ENCODE peak calls at places on chromosome 20, in seven cellular contexts. V is IMR-90; T is A549; K is CD8-positive, alpha-beta T cell; D is effector memory CD4-positive, alpha-beta T cell; M is GM23248; U is fibroblast of lung. H is an unnamed sample.

GRCh38 chr20:61940491-61940890 is 125.2 kb downstream of the TAF4 start:
- DNase-seq in V (no peak), T (no peak), K (no peak), D (no peak), M (no peak), U (no peak), H (no peak)

GRCh38 chr20:17026346-17026745 is 200.5 kb upstream of the PCSK2 start:
- DNase-seq in V (peak; percentile 43), T (no peak), K (no peak), D (no peak), M (peak; percentile 33), U (no peak), H (no peak)

GRCh38 chr20:46139908-46140482 is 21.9 kb downstream of the CD40 start:
- DNase-seq in V (no peak), T (no peak), K (no peak), D (no peak), M (no peak), U (no peak), H (no peak)

GRCh38 chr20:49630396-49630951 is 62.5 kb upstream of the PTGIS start:
- DNase-seq in V (no peak), T (no peak), K (no peak), D (no peak), M (no peak), U (no peak), H (no peak)

GRCh38 chr20:62900692-62901584 is 25.4 kb downstream of the DIDO1 start:
- DNase-seq in V (no peak), T (peak; percentile 49), K (no peak), D (no peak), M (peak; percentile 30), U (no peak), H (peak; percentile 40)

GRCh38 chr20:58171796-58172425 is 56.5 kb downstream of the ANKRD60 start:
- DNase-seq in V (no peak), T (no peak), K (no peak), D (no peak), M (no peak), U (no peak), H (no peak)

GRCh38 chr20:57192311-57192710 is 74.1 kb downstream of the BMP7 start:
- DNase-seq in V (no peak), T (no peak), K (no peak), D (no peak), M (no peak), U (no peak), H (no peak)

GRCh38 chr20:46213946-46214830 is 94.1 kb downstream of the CDH22 start:
- DNase-seq in V (no peak), T (no peak), K (no peak), D (no peak), M (no peak), U (no peak), H (no peak)

GRCh38 chr20:22776369-22776768 is 192.0 kb upstream of the FOXA2 start:
- DNase-seq in V (no peak), T (peak; percentile 70), K (no peak), D (no peak), M (peak; percentile 5), U (no peak), H (no peak)

GRCh38 chr20:44166477-44166876 is 20.5 kb downstream of the JPH2 start:
- DNase-seq in V (peak; percentile 12), T (peak; percentile 65), K (no peak), D (no peak), M (peak; percentile 77), U (no peak), H (no peak)

GRCh38 chr20:47304287-47304686 is 52.2 kb downstream of the ZMYND8 start:
- DNase-seq in V (peak; percentile 72), T (peak; percentile 55), K (no peak), D (no peak), M (peak; percentile 17), U (peak; percentile 72), H (no peak)

GRCh38 chr20:36439040-36439730 is 102.1 kb upstream of the MYL9 start:
- DNase-seq in V (peak; percentile 43), T (peak; percentile 68), K (peak; percentile 48), D (peak; percentile 25), M (peak; percentile 70), U (peak; percentile 52), H (peak; percentile 45)

GRCh38 chr20:14711681-14712080 is 374.3 kb upstream of the FLRT3 start:
- DNase-seq in V (no peak), T (no peak), K (no peak), D (no peak), M (peak; percentile 13), U (peak; percentile 9), H (no peak)

GRCh38 chr20:47360489-47361267 is 4.2 kb upstream of the ZMYND8 start:
- DNase-seq in V (peak; percentile 98), T (peak; percentile 94), K (no peak), D (no peak), M (peak; percentile 80), U (peak; percentile 96), H (no peak)

GRCh38 chr20:33674294-33675126 is at the start of gene NECAB3:
- DNase-seq in V (peak; percentile 59), T (peak; percentile 54), K (peak; percentile 42), D (peak; percentile 51), M (peak; percentile 91), U (peak; percentile 65), H (peak; percentile 68)

GRCh38 chr20:62832212-62832922 is 15.5 kb downstream of the COL9A3 start:
- DNase-seq in V (no peak), T (no peak), K (no peak), D (no peak), M (peak; percentile 21), U (no peak), H (peak; percentile 49)

GRCh38 chr20:4068708-4069107 is 53.4 kb upstream of the RNF24 start:
- DNase-seq in V (no peak), T (no peak), K (no peak), D (no peak), M (no peak), U (no peak), H (no peak)

GRCh38 chr20:4070323-4071176 is 55.2 kb upstream of the RNF24 start:
- DNase-seq in V (no peak), T (no peak), K (no peak), D (no peak), M (no peak), U (no peak), H (no peak)

GRCh38 chr20:4071177-4071723 is 55.9 kb upstream of the RNF24 start:
- DNase-seq in V (no peak), T (no peak), K (no peak), D (no peak), M (no peak), U (peak; percentile 49), H (no peak)

GRCh38 chr20:4067600-4068261 is 52.4 kb upstream of the RNF24 start:
- DNase-seq in V (peak; percentile 88), T (no peak), K (no peak), D (no peak), M (peak; percentile 91), U (peak; percentile 75), H (no peak)

GRCh38 chr20:4069741-4070140 is 54.4 kb upstream of the RNF24 start:
- DNase-seq in V (peak; percentile 72), T (no peak), K (no peak), D (no peak), M (peak; percentile 70), U (peak; percentile 78), H (no peak)
- H3K27ac ChIP-seq in V (peak overlapping the region; percentile 1), T (no peak overlapping the region), K (no peak overlapping the region), D (no peak overlapping the region), M (peak overlapping the region; percentile 8), U (peak overlapping the region; percentile 66), H (no peak overlapping the region)

DNA sequence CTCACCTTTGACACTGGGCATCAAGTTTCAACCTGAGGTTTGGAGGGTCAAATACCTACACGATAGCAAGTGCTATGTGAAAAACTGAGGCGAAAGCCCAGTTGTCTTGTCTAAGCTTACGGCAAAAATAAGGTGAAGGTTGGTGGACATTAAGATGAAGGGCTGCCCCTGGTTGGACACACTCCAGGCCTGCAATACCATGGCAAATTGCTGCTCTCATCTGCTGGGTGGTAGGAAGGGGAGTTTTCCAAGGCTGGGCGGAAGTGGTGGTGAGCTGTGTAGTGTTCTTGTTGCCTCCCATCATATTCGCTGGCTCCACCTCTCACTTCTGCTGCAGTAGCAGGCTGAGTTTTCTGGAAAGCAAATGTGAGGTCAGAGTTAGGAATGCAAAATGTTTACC is 33.6 kb downstream of the SCP2D1 start:
- DNase-seq in V (no peak), T (no peak), K (no peak), D (no peak), M (no peak), U (no peak), H (no peak)
- H3K4me1 ChIP-seq in V (no peaks in the 10 kb centered on the region), T (no peaks in the 10 kb centered on the region), K (no peaks in the 10 kb centered on the region), D (no peaks in the 10 kb centered on the region), M (no peaks in the 10 kb centered on the region), U (no peaks in the 10 kb centered on the region), H (no peaks in the 10 kb centered on the region)

DNA sequence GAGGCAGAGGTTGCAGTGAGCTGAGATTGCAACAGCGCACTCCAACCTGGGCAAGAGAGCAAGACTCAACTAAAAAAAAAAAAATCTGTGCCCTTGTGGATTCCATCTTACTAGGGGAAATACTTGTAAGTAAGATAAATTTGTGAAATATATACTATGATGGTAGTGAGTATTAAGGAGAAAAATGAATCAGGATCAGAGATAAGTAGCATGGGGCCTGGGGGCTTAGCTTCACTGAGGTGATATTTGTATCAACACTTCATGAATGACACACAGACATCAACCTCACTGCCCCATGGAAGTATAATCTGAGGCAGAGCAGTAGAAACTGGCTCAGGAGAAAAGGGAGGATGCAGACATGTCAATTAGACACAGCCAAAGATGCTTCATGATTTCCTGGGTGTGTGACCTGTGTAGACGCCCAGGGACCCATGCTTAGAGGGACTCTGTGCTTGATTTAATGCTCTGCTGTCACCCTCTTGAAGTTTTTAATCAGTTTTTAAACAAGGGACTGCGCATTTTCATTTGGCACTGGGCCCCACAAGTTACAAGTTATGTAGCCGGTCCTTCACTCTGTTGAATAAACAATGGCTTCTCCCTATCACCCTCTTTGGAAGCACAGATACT is 41.9 kb downstream of the PCNA start:
- DNase-seq in V (no peak), T (no peak), K (peak; percentile 11), D (no peak), M (peak; percentile 3), U (no peak), H (no peak)
- H3K27ac ChIP-seq in V (no peak overlapping the region), T (peak overlapping the region; percentile 74), K (peak overlapping the region; percentile 81), D (peak overlapping the region; percentile 76), M (peak overlapping the region; percentile 58), U (peak overlapping the region; percentile 58), H (peak overlapping the region; percentile 78)

DNA sequence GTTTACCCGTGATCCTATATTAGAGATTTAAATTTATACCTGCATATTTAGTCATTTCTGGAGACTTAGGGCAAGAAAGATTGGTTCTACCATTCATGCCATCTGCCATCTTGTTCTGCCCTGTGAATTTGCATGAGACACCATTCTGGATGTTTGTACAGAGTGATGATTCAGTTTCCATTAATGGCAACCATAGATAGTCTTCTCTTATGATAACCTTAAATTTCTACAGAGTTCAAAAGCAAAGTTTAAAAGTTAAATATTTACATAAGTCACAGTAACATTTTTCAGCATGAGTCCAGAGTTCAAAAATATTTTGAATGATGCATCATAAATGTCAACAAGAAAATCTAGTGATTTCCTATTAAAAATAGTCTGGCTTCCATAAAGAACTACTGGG is 23.2 kb downstream of the PLCB1 start:
- DNase-seq in V (peak; percentile 71), T (peak; percentile 75), K (no peak), D (no peak), M (no peak), U (no peak), H (no peak)
- H3K4me1 ChIP-seq in V (peaks cover 9% of the 10 kb centered on the region), T (peaks cover 35% of the 10 kb centered on the region), K (peaks cover 52% of the 10 kb centered on the region), D (peaks cover 25% of the 10 kb centered on the region), M (peaks cover 56% of the 10 kb centered on the region), U (peaks cover 20% of the 10 kb centered on the region), H (peaks cover 58% of the 10 kb centered on the region)

H was measured in CD8-positive, alpha-beta memory T cell.